ENCODE peak calls at places on chromosomes 6 and 20, in six cellular contexts. N is NCI-H345, Z is NCI-H524 treated with DMSO at 0.1 percent for 48 hours, L is small intestine, E is GM18507, R is mucosa of gallbladder. I is an unnamed sample.

GRCh38 chr6:169235286-169235685 is 18.4 kb downstream of the THBS2 start:
- DNase-seq in N (no peak), Z (no peak), L (no peak), E (no peak), R (no peak), I (no peak)

GRCh38 chr20:49542514-49542991 is 25.4 kb downstream of the PTGIS start:
- DNase-seq in N (no peak), Z (no peak), L (no peak), E (no peak), R (no peak), I (no peak)

GRCh38 chr20:57711826-57712225 is 2.0 kb upstream of the PMEPA1 start:
- DNase-seq in N (no peak), Z (no peak), L (no peak), E (no peak), R (no peak), I (no peak)

GRCh38 chr20:28616354-28616753 is 2641.1 kb upstream of the DEFB115 start:
- DNase-seq in N (no peak), Z (no peak), L (no peak), E (no peak), R (no peak), I (no peak)

GRCh38 chr6:10547809-10548208 is 26.7 kb downstream of the GCNT2 start:
- DNase-seq in N (no peak), Z (no peak), L (no peak), E (no peak), R (no peak), I (no peak)

GRCh38 chr6:154928325-154928922 is 66.7 kb upstream of the TIAM2 start:
- DNase-seq in N (peak), Z (no peak), L (peak), E (peak), R (peak), I (no peak)

GRCh38 chr20:45017281-45017680 is 51.0 kb downstream of the STK4 start:
- DNase-seq in N (no peak), Z (no peak), L (no peak), E (no peak), R (no peak), I (no peak)

GRCh38 chr20:57627972-57628650 is 7.9 kb upstream of the ZBP1 start:
- DNase-seq in N (no peak), Z (no peak), L (peak), E (no peak), R (peak), I (no peak)

GRCh38 chr6:97726378-97726777 is 443.4 kb upstream of the MMS22L start:
- DNase-seq in N (peak), Z (no peak), L (no peak), E (no peak), R (no peak), I (no peak)

GRCh38 chr6:133623065-133623464 is 265.8 kb upstream of the TCF21 start:
- DNase-seq in N (no peak), Z (no peak), L (no peak), E (no peak), R (peak), I (no peak)

GRCh38 chr20:45771182-45771759 is 20.4 kb downstream of the WFDC3 start:
- DNase-seq in N (peak), Z (peak), L (peak), E (peak), R (peak), I (peak)

GRCh38 chr6:117540670-117541069 is 58.2 kb downstream of the DCBLD1 start:
- DNase-seq in N (no peak), Z (no peak), L (no peak), E (no peak), R (no peak), I (no peak)

GRCh38 chr20:21355981-21356380 is 41.3 kb downstream of the NKX2-4 start:
- DNase-seq in N (no peak), Z (no peak), L (no peak), E (no peak), R (no peak), I (no peak)

GRCh38 chr6:30612213-30612612 is 4.8 kb downstream of the PPP1R10 start:
- DNase-seq in N (no peak), Z (no peak), L (no peak), E (no peak), R (no peak), I (no peak)

GRCh38 chr6:156977527-156978291 is 200.5 kb downstream of the ARID1B start:
- DNase-seq in N (no peak), Z (peak), L (no peak), E (no peak), R (peak), I (no peak)

GRCh38 chr20:37939701-37940151 is 36.8 kb downstream of the VSTM2L start:
- DNase-seq in N (no peak), Z (no peak), L (no peak), E (no peak), R (no peak), I (peak)

GRCh38 chr20:34375977-34376430 is 12.9 kb downstream of the ITCH start:
- DNase-seq in N (peak), Z (no peak), L (peak), E (no peak), R (no peak), I (no peak)

GRCh38 chr6:47252636-47253035 is 57.1 kb downstream of the TNFRSF21 start:
- DNase-seq in N (no peak), Z (no peak), L (no peak), E (no peak), R (no peak), I (no peak)